ENCODE peak calls at places on chromosomes 11 and 22, in eight cellular contexts. R, I, G, S, L, Y, Z and O are unnamed samples.

GRCh38 chr11:41281131-41281742 is 178.2 kb downstream of the LRRC4C start:
- DNase-seq in R (no peak), I (no peak), G (no peak), S (no peak), L (peak; percentile 11), Y (no peak), Z (no peak), O (no peak)

GRCh38 chr11:47355283-47356128 is 3.0 kb upstream of the MYBPC3 start:
- DNase-seq in R (peak; percentile 97), I (peak; percentile 99), G (peak; percentile 75), S (peak; percentile 94), L (peak; percentile 89), Y (no peak), Z (peak; percentile 86), O (peak; percentile 20)

GRCh38 chr11:73141031-73141308 is 1.1 kb downstream of the FCHSD2 start:
- DNase-seq in R (no peak), I (no peak), G (no peak), S (no peak), L (no peak), Y (peak; percentile 11), Z (peak; percentile 21), O (peak; percentile 41)

GRCh38 chr11:110335358-110335757 is 38.9 kb upstream of the RDX start:
- DNase-seq in R (no peak), I (no peak), G (no peak), S (no peak), L (no peak), Y (no peak), Z (no peak), O (no peak)

GRCh38 chr11:9091044-9091936 is at the start of gene SCUBE2:
- DNase-seq in R (peak; percentile 32), I (no peak), G (no peak), S (no peak), L (no peak), Y (no peak), Z (no peak), O (no peak)

GRCh38 chr11:68122936-68123539 is 1.9 kb upstream of the CHKA start:
- DNase-seq in R (peak; percentile 81), I (no peak), G (no peak), S (peak; percentile 86), L (no peak), Y (no peak), Z (no peak), O (no peak)

GRCh38 chr11:121063728-121064127 is 37.3 kb upstream of the TECTA start:
- DNase-seq in R (no peak), I (no peak), G (no peak), S (no peak), L (no peak), Y (no peak), Z (no peak), O (no peak)

GRCh38 chr11:66676279-66676919 is 1.3 kb downstream of the RBM4B start:
- DNase-seq in R (no peak), I (no peak), G (no peak), S (no peak), L (no peak), Y (no peak), Z (no peak), O (no peak)

GRCh38 chr11:29018631-29019030 is 910.4 kb downstream of the METTL15 start:
- DNase-seq in R (no peak), I (no peak), G (no peak), S (no peak), L (peak; percentile 40), Y (no peak), Z (no peak), O (no peak)

GRCh38 chr11:33028537-33028914 is 10.8 kb upstream of the TCP11L1 start:
- DNase-seq in R (no peak), I (no peak), G (no peak), S (no peak), L (no peak), Y (no peak), Z (no peak), O (no peak)

GRCh38 chr11:14380125-14380936 is 21.3 kb upstream of the RRAS2 start:
- DNase-seq in R (no peak), I (no peak), G (no peak), S (no peak), L (no peak), Y (no peak), Z (no peak), O (no peak)

GRCh38 chr11:57798905-57799559 is 37.4 kb downstream of the CTNND1 start:
- DNase-seq in R (peak; percentile 85), I (no peak), G (no peak), S (peak; percentile 99), L (no peak), Y (no peak), Z (no peak), O (no peak)

GRCh38 chr11:5922749-5923426 is 19.2 kb upstream of the OR56A3 start:
- DNase-seq in R (no peak), I (no peak), G (no peak), S (no peak), L (peak; percentile 41), Y (no peak), Z (no peak), O (no peak)

GRCh38 chr22:49297286-49297870 is 530.3 kb downstream of the BRD1 start:
- DNase-seq in R (no peak), I (no peak), G (no peak), S (no peak), L (no peak), Y (no peak), Z (no peak), O (no peak)